ENCODE peak calls at places on chromosomes 11 and 22, in five cellular contexts. S is cardiac muscle cell, U is heart left ventricle, Q is aorta, B is brain microvascular endothelial cell. N is an unnamed sample. For H3K27me3, the result is how much of the 10 kb centered on the place peaks cover.

GRCh38 chr11:128573674-128574073 is 13.7 kb downstream of the ETS1 start:
- DNase-seq in Q (no peak), U (no peak), B (no peak), S (peak), N (no peak)

GRCh38 chr22:32810241-32811133 is 9.0 kb downstream of the TIMP3 start:
- DNase-seq in B (no peak), Q (no peak), U (no peak), S (peak), N (no peak)

GRCh38 chr11:96178014-96178745 is 164.8 kb downstream of the MAML2 start:
- DNase-seq in Q (no peak), S (no peak), B (no peak), U (no peak), N (no peak)

GRCh38 chr22:50192056-50192824 is 6.5 kb downstream of the TRABD start:
- DNase-seq in U (no peak), B (no peak), Q (no peak), S (no peak), N (peak)

GRCh38 chr11:92276773-92277172 is 52.2 kb downstream of the FAT3 start:
- DNase-seq in Q (no peak), S (no peak), U (no peak), B (peak), N (no peak)

GRCh38 chr11:57761301-57762234 is at the start of gene CTNND1:
- DNase-seq in U (peak), B (peak), Q (peak), S (peak), N (peak)

GRCh38 chr11:534592-535518 is 521 bp downstream of the HRAS start:
- DNase-seq in U (no peak), B (no peak), Q (peak), S (peak), N (no peak)

GRCh38 chr11:62716206-62716605 is 8.7 kb downstream of the GNG3 start:
- DNase-seq in B (no peak), S (no peak), U (no peak), Q (no peak), N (no peak)

GRCh38 chr22:22348127-22348814 is 103.7 kb downstream of the VPREB1 start:
- DNase-seq in B (no peak), S (no peak), Q (no peak), U (no peak), N (no peak)

GRCh38 chr11:73991471-73992006 is 8.9 kb upstream of the UCP2 start:
- DNase-seq in S (no peak), B (no peak), Q (peak), U (no peak), N (no peak)

GRCh38 chr11:48064306-48064705 is 83.9 kb downstream of the PTPRJ start:
- DNase-seq in S (peak), B (peak), U (no peak), Q (no peak), N (no peak)

GRCh38 chr11:8807544-8808225 is 103.3 kb upstream of the AKIP1 start:
- DNase-seq in Q (no peak), U (peak), S (peak), B (no peak), N (no peak)

GRCh38 chr22:36466258-36466657 is 15.2 kb downstream of the TXN2 start:
- DNase-seq in U (no peak), S (no peak), Q (no peak), B (no peak), N (no peak)

GRCh38 chr11:16781821-16782220 is 43.4 kb downstream of the C11orf58 start:
- DNase-seq in U (no peak), S (no peak), Q (no peak), B (no peak), N (no peak)

GRCh38 chr22:28999510-29000224 is 62.0 kb downstream of the C22orf31 start:
- DNase-seq in U (no peak), Q (no peak), B (no peak), S (no peak), N (no peak)

GRCh38 chr11:11157201-11157600 is 195.8 kb downstream of the CSNK2A3 start:
- DNase-seq in Q (no peak), U (peak), S (peak), B (peak), N (no peak)

GRCh38 chr11:5291207-5291838 is 10.4 kb downstream of the OR51B4 start:
- DNase-seq in B (peak), Q (no peak), S (peak), U (no peak), N (no peak)

GRCh38 chr22:36252754-36253522 is at the start of gene APOL1:
- DNase-seq in U (peak), B (no peak), S (no peak), Q (peak), N (peak)

GRCh38 chr22:45290410-45290936 is 5.7 kb downstream of the UPK3A start:
- DNase-seq in S (peak), U (no peak), B (peak), Q (no peak), N (peak)

GRCh38 chr11:76604652-76605241 is 65.8 kb downstream of the LRRC32 start:
- DNase-seq in B (no peak), Q (peak), S (peak), U (peak), N (peak)

DNA sequence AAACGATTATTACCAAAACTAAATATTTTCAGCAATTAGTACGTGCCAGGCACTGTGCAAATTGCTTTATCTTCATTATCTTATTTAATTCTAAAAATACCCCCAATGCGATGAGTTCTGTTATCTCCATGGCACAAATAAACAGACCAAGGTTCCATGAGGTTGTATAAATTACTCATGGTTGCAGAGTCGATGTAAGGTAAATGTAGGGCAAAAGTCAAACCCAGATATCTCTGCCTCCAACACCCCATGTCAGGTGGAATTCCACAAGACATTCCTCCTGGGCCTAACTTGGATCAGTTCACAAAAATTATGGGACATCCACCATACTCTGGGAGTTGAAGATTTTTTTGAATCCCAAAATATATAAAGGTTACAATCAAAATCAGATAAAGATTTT is 43.7 kb downstream of the ISX start:
- DNase-seq in S (no peak), B (no peak), U (no peak), Q (no peak), N (no peak)
- H3K27me3 ChIP-seq in S (under half), B (under half), U (under half), Q (under half), N (under half)

GRCh38 chr11:133710241-133710640 is 135.1 kb downstream of the SPATA19 start:
- DNase-seq in B (no peak), U (no peak), Q (no peak), S (no peak), N (no peak)
- H3K27me3 ChIP-seq in B (under half), U (under half), Q (under half), S (under half), N (under half)

GRCh38 chr11:133955945-133956421 is 785 bp downstream of the IGSF9B start:
- DNase-seq in S (no peak), U (no peak), B (no peak), Q (no peak), N (no peak)
- H3K27me3 ChIP-seq in S (half or more), U (under half), B (half or more), Q (under half), N (under half)

DNA sequence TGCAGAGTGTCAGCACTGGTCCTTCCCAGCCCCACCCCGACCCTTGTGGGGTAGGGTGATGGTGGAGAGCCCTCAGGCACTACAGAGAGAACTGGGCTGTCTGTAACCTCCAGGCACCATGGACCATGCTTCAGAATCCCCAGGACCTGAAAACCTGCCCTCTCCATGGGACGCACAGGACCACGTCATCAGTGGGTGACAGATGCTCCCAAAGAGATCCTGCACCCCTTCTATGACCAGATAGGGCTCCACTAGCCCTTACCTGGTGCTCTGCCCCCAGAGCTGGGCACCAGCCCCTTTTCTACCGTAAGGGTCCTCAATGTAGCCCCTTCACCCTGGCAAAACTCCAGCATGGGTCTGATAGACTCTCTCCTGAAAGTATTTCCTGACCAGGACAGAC is 165.9 kb upstream of the NECTIN1 start:
- DNase-seq in Q (no peak), B (no peak), U (no peak), S (no peak), N (no peak)
- H3K27me3 ChIP-seq in Q (under half), B (under half), U (under half), S (under half), N (under half)

GRCh38 chr11:33864479-33864878 is 27.4 kb downstream of the LMO2 start:
- DNase-seq in B (no peak), Q (no peak), U (no peak), S (no peak), N (no peak)

GRCh38 chr11:33868646-33869461 is 23.0 kb downstream of the LMO2 start:
- DNase-seq in S (no peak), Q (no peak), U (no peak), B (no peak), N (no peak)

GRCh38 chr11:33869511-33870422 is 22.1 kb downstream of the LMO2 start:
- DNase-seq in B (no peak), S (peak), Q (peak), U (peak), N (peak)

GRCh38 chr11:33867996-33868645 is 23.8 kb downstream of the LMO2 start:
- DNase-seq in S (no peak), U (no peak), Q (no peak), B (no peak), N (no peak)

GRCh38 chr11:33867566-33867965 is 24.3 kb downstream of the LMO2 start:
- DNase-seq in U (no peak), S (no peak), Q (no peak), B (no peak), N (no peak)
- H3K27me3 ChIP-seq in U (under half), S (half or more), Q (under half), B (under half), N (under half)

GRCh38 chr11:65898656-65899355 is 1.4 kb downstream of the FOSL1 start:
- DNase-seq in B (no peak), U (no peak), S (no peak), Q (no peak), N (no peak)

GRCh38 chr11:65899356-65900124 is 648 bp downstream of the FOSL1 start:
- DNase-seq in B (peak), S (peak), U (peak), Q (peak), N (peak)

GRCh38 chr11:65895482-65895981 is 4.7 kb downstream of the FOSL1 start:
- DNase-seq in S (no peak), Q (no peak), B (no peak), U (no peak), N (no peak)

GRCh38 chr11:65896009-65896999 is 3.9 kb downstream of the FOSL1 start:
- DNase-seq in U (no peak), Q (no peak), B (no peak), S (no peak), N (no peak)

GRCh38 chr11:65897020-65897471 is 3.1 kb downstream of the FOSL1 start:
- DNase-seq in S (no peak), B (no peak), U (no peak), Q (no peak), N (no peak)
- H3K27me3 ChIP-seq in S (half or more), B (under half), U (under half), Q (under half), N (under half)

N was measured in Peyer's patch.